ENCODE peak calls at places on chromosomes 13 and 19, in eight cellular contexts. Z is fibroblast of lung; Y is GM12864; N is aorta; R is breast epithelium; I is fibroblast of the aortic adventitia; W is mesenchymal stem cell; A is CD8-positive, alpha-beta memory T cell. T is an unnamed sample.

GRCh38 chr13:44136693-44137268 is 236.8 kb upstream of the SERP2 start:
- DNase-seq in Z (no peak), Y (no peak), N (no peak), R (no peak), I (no peak), W (no peak), A (no peak), T (no peak)

GRCh38 chr19:47056416-47056815 is 8.0 kb upstream of the TMEM160 start:
- DNase-seq in Z (no peak), Y (no peak), N (no peak), R (no peak), I (no peak), W (no peak), A (no peak), T (peak)

GRCh38 chr13:24341439-24341838 is 32.1 kb downstream of the C1QTNF9 start:
- DNase-seq in Z (peak), Y (no peak), N (no peak), R (no peak), I (peak), W (peak), A (no peak), T (no peak)

GRCh38 chr13:59982631-59983382 is 180.9 kb downstream of the DIAPH3 start:
- DNase-seq in Z (peak), Y (no peak), N (no peak), R (no peak), I (peak), W (peak), A (no peak), T (no peak)

GRCh38 chr13:112978561-112979405 is 9.8 kb downstream of the MCF2L start:
- DNase-seq in Z (no peak), Y (no peak), N (no peak), R (no peak), I (no peak), W (no peak), A (no peak), T (no peak)

GRCh38 chr13:33016414-33017409 is at the start of gene KL:
- DNase-seq in Z (no peak), Y (no peak), N (peak), R (no peak), I (no peak), W (peak), A (no peak), T (no peak)

GRCh38 chr19:52520013-52520412 is 7.5 kb upstream of the ZNF808 start:
- DNase-seq in Z (no peak), Y (no peak), N (no peak), R (no peak), I (no peak), W (no peak), A (no peak), T (no peak)

GRCh38 chr13:99777873-99778272 is 193.7 kb downstream of the ZIC5 start:
- DNase-seq in Z (no peak), Y (no peak), N (no peak), R (no peak), I (no peak), W (no peak), A (no peak), T (no peak)

GRCh38 chr13:84812078-84812477 is 929.8 kb upstream of the SLITRK1 start:
- DNase-seq in Z (no peak), Y (no peak), N (no peak), R (no peak), I (no peak), W (no peak), A (no peak), T (no peak)

GRCh38 chr13:41613984-41614581 is 156.7 kb downstream of the RGCC start:
- DNase-seq in Z (peak), Y (no peak), N (peak), R (no peak), I (peak), W (peak), A (no peak), T (peak)

GRCh38 chr19:39834287-39834841 is 402 bp upstream of the DYRK1B start:
- DNase-seq in Z (no peak), Y (no peak), N (no peak), R (no peak), I (no peak), W (no peak), A (no peak), T (no peak)

GRCh38 chr13:21039097-21039800 is 22.1 kb downstream of the LATS2 start:
- DNase-seq in Z (no peak), Y (no peak), N (no peak), R (no peak), I (peak), W (no peak), A (no peak), T (no peak)

GRCh38 chr19:45443462-45444317 is 20.0 kb upstream of the ERCC1 start:
- DNase-seq in Z (peak), Y (no peak), N (peak), R (peak), I (peak), W (peak), A (peak), T (peak)

GRCh38 chr13:29758591-29759114 is 91.8 kb downstream of the UBL3 start:
- DNase-seq in Z (no peak), Y (peak), N (no peak), R (no peak), I (no peak), W (peak), A (peak), T (peak)

GRCh38 chr19:51456541-51457290 is 1.5 kb downstream of the SIGLEC8 start:
- DNase-seq in Z (no peak), Y (no peak), N (no peak), R (no peak), I (no peak), W (no peak), A (no peak), T (no peak)

GRCh38 chr19:14337510-14337909 is 43.7 kb upstream of the ADGRE5 start:
- DNase-seq in Z (no peak), Y (no peak), N (no peak), R (no peak), I (peak), W (peak), A (no peak), T (no peak)

GRCh38 chr13:30441304-30441703 is 19.0 kb downstream of the UBE2L5 start:
- DNase-seq in Z (no peak), Y (no peak), N (no peak), R (no peak), I (no peak), W (no peak), A (no peak), T (no peak)

DNA sequence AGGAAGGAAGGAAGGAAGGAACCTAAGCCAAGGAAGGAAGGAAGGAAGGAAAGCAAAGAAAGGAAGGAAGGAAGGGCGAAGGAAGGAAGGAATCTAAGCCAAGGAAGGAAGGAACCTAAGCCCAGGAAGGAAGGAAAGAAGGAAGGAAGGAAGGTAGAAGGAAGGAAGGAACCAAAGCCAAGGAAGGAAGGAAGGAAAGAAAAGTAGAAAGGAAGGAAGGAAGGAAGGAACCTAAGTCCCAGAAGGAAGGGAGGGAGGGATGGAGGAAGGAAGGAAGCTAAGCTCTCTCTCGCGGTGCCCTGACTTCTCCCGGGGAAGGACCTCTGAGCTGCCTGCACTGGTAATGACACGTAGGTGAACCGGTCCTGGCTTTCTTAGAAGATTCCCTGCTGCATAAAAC is 1.3 kb upstream of the RUBCNL start:
- DNase-seq in Z (no peak), Y (no peak), N (no peak), R (no peak), I (no peak), W (no peak), A (no peak), T (no peak)
- H3K4me3 ChIP-seq in Z (no peak), Y (peak), N (no peak), R (no peak), I (no peak), W (no peak), A (no peak), T (no peak)

DNA sequence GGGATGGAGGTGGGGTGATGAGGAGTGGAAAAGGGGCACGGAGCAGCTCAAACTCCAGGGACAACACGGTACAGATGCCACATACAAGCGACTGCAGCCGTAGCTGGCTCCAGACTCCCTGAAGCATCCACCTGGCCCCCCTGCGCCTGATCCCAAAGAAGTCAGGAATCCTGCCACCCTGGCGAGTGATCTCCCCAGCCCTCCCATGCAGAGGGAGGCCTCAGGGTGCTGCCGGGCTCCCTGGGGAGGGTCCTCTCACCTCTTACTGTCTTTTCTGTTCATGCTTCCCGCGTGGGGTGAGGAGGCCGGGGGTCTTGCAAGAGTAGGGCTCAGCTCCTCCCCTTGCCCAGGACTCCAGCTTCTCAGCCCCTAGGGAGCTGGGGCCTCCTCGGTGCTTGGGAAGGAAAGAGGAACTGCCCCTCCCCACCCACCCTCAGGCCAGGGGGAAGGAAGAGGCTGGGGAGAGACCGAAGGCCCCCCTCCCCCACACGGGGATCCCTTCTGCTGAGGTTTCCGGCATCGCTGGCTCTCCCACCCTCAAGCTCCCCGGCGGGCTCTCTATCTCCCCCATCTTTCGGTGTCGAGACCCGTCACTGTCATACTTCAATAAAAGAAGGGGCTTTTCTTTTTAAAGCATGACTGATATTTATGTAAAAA is at the start of gene RASGRP4:
- DNase-seq in Z (no peak), Y (no peak), N (no peak), R (no peak), I (no peak), W (no peak), A (no peak), T (no peak)
- H3K4me3 ChIP-seq in Z (no peak), Y (no peak), N (no peak), R (peak), I (no peak), W (no peak), A (no peak), T (no peak)

DNA sequence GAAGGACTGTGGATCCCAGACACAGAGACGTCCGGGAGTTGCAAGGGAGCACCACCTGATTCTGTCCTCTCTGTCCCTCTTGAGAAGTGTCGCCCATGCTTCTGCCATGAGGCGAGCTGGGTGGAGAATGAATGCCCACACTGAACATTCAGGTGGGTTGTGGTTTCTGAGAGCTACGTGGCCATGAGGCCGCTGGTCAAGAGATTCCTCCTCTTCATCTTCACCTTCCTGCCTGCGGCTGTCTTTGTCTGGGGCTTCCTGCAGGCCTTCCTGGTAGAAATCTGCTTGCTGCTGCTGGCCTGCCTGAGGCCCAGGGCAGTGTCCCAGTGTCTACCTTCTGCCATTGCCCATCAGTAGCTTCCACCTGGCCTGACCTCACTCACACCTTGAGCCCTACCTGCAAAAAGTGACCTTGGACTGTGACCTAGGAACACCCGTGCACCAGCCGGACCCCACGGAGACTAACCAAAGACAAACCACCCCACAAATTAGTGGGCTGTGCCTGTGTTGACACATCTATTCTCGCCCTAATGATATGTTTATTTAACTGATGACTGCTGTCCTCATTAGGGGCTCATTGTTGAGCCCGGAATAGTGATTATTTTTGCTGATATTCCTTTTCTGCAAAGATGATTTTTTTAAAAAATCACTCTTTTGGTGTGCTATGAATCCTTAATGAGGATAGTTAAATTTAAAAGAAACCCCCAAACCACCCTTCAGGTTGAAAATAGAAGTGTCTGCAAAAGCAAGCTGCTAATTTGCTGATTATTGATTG is 38.7 kb upstream of the ZNF536 start:
- DNase-seq in Z (no peak), Y (no peak), N (no peak), R (no peak), I (no peak), W (no peak), A (no peak), T (no peak)
- H3K4me3 ChIP-seq in Z (no peak), Y (no peak), N (no peak), R (no peak), I (no peak), W (no peak), A (no peak), T (no peak)

GRCh38 chr19:2151339-2152229 is at the start of gene AP3D1:
- DNase-seq in Z (peak), Y (peak), N (peak), R (peak), I (peak), W (peak), A (peak), T (peak)

GRCh38 chr19:2149980-2150793 is 1.2 kb downstream of the AP3D1 start:
- DNase-seq in Z (no peak), Y (no peak), N (no peak), R (no peak), I (peak), W (peak), A (no peak), T (peak)

GRCh38 chr19:2145831-2146241 is 5.5 kb downstream of the AP3D1 start:
- DNase-seq in Z (no peak), Y (no peak), N (no peak), R (no peak), I (no peak), W (no peak), A (no peak), T (no peak)

GRCh38 chr19:2150794-2151338 is 500 bp downstream of the AP3D1 start:
- DNase-seq in Z (no peak), Y (no peak), N (no peak), R (no peak), I (peak), W (peak), A (no peak), T (no peak)

DNA sequence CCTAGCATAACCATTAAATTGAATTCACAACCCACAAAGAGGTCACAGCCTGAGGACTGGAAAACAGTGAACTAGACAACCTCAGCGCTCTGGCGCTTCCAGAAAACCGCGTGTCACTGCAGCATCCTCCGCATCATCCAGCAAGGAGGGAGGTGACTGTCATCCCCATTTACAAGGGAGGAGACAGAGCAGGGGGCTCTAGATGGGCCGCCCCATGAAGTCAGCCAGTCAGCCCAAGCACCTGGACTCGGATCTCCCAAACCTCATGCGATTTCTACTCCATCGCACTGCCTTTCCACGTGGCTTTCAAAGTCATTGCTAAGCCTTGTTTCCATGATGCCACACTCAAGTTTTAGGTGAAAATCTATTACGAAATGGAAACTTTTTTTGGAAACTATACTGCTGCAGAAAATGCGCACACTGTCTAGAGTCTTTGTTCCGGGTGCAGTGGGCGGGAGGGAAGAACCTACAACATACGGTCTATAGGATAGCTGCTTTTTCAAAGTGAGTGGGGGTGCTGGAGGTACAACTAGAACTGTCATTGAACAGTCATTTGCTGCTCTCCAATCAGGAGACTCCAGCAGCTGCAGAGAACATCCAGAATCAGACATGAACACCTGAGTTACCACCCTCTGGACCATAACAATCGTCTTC is 2.8 kb downstream of the AP3D1 start:
- DNase-seq in Z (no peak), Y (no peak), N (no peak), R (no peak), I (no peak), W (no peak), A (no peak), T (no peak)
- H3K4me3 ChIP-seq in Z (no peak), Y (peak), N (no peak), R (no peak), I (no peak), W (no peak), A (no peak), T (no peak)

GRCh38 chr19:6501740-6502648 is at the start of gene TUBB4A:
- DNase-seq in Z (no peak), Y (no peak), N (no peak), R (no peak), I (no peak), W (no peak), A (no peak), T (no peak)
- H3K4me3 ChIP-seq in Z (no peak), Y (peak), N (no peak), R (peak), I (no peak), W (no peak), A (peak), T (no peak)

GRCh38 chr13:40498461-40498860 is 168.0 kb downstream of the FOXO1 start:
- DNase-seq in Z (no peak), Y (no peak), N (no peak), R (no peak), I (no peak), W (no peak), A (no peak), T (no peak)
- H3K4me3 ChIP-seq in Z (no peak), Y (no peak), N (no peak), R (no peak), I (no peak), W (no peak), A (no peak), T (no peak)

GRCh38 chr19:10305139-10305806 is 4.3 kb downstream of the ZGLP1 start:
- DNase-seq in Z (no peak), Y (no peak), N (no peak), R (no peak), I (no peak), W (no peak), A (no peak), T (peak)
- H3K4me3 ChIP-seq in Z (no peak), Y (no peak), N (no peak), R (no peak), I (no peak), W (no peak), A (no peak), T (no peak)

DNA sequence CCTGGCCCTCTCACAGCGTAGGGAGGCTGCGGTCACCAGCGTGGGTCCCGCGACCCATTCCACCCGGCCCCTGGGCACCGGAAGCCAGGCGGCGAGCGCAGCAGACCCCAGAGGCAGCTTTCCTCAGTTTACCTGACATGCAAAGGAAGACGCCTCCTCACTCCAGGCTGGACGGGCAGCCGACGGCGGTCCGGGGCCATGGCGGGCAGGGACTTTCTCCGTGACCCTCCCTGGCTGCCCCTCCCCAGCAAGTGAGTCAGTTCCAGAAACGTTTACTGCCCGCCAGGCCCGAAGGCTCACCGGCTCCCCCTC is 5.5 kb downstream of the SBNO2 start:
- DNase-seq in Z (no peak), Y (no peak), N (no peak), R (no peak), I (no peak), W (no peak), A (no peak), T (no peak)
- H3K4me3 ChIP-seq in Z (peak), Y (no peak), N (no peak), R (peak), I (peak), W (peak), A (no peak), T (peak)